ENCODE peak calls at places on chromosomes 6 and 20, in five cellular contexts. K is fibroblast of the conjunctiva, Z is Ammon's horn, U is EL, P is GM04504. X is an unnamed sample.

GRCh38 chr6:61886608-61887259 is 399.3 kb downstream of the KHDRBS2 start:
- DNase-seq in K (no peak), Z (no peak), U (no peak), P (no peak), X (no peak)

GRCh38 chr6:34237316-34237721 is 646 bp downstream of the HMGA1 start:
- DNase-seq in K (no peak), Z (peak; percentile 3), U (no peak), P (no peak), X (no peak)

GRCh38 chr6:80742481-80742880 is 636.0 kb downstream of the BCKDHB start:
- DNase-seq in K (peak; percentile 43), Z (no peak), U (peak; percentile 64), P (no peak), X (peak; percentile 32)

GRCh38 chr6:142374965-142375733 is 73.3 kb downstream of the ADGRG6 start:
- DNase-seq in K (no peak), Z (no peak), U (peak; percentile 97), P (peak; percentile 87), X (no peak)

GRCh38 chr20:50710492-50711063 is 19.2 kb upstream of the RIPOR3 start:
- DNase-seq in K (no peak), Z (no peak), U (peak; percentile 44), P (no peak), X (no peak)

GRCh38 chr6:167847936-167848335 is 21.2 kb downstream of the AFDN start:
- DNase-seq in K (no peak), Z (no peak), U (no peak), P (no peak), X (no peak)

GRCh38 chr6:73293331-73293730 is 30.3 kb upstream of the KHDC1 start:
- DNase-seq in K (no peak), Z (no peak), U (no peak), P (no peak), X (no peak)

GRCh38 chr6:122107256-122107655 is 292.2 kb upstream of the HSF2 start:
- DNase-seq in K (no peak), Z (no peak), U (no peak), P (no peak), X (no peak)

GRCh38 chr20:18058661-18059467 is 1.1 kb upstream of the OVOL2 start:
- DNase-seq in K (no peak), Z (no peak), U (no peak), P (no peak), X (no peak)

GRCh38 chr20:35232575-35232974 is 6.1 kb downstream of the MMP24 start:
- DNase-seq in K (no peak), Z (no peak), U (peak; percentile 92), P (peak; percentile 55), X (no peak)

X was measured in SK-N-DZ.